ENCODE peak calls at places on chromosomes 11 and 22, in four cellular contexts. M is H1, Y is K562, A is HepG2. V is an unnamed sample.

GRCh38 chr11:123316003-123316402 is 114.1 kb upstream of the GRAMD1B start:
- DNase-seq in M (no peak), Y (no peak), A (no peak), V (no peak)

GRCh38 chr22:41301085-41302015 is at the start of gene ZC3H7B:
- DNase-seq in M (peak), Y (peak), A (peak), V (peak)

GRCh38 chr11:2582436-2582931 is 117.3 kb downstream of the KCNQ1OT1 start:
- DNase-seq in M (peak), Y (no peak), A (no peak), V (no peak)

GRCh38 chr11:131612576-131612975 is 242.2 kb downstream of the NTM start:
- DNase-seq in M (no peak), Y (no peak), A (no peak), V (no peak)

GRCh38 chr11:71246559-71246958 is 5.8 kb downstream of the SHANK2 start:
- DNase-seq in M (no peak), Y (no peak), A (no peak), V (no peak)

GRCh38 chr22:23591203-23591791 is 11.2 kb upstream of the IGLL1 start:
- DNase-seq in M (peak), Y (peak), A (peak), V (peak)

GRCh38 chr11:123364145-123364544 is 65.9 kb upstream of the GRAMD1B start:
- DNase-seq in M (no peak), Y (no peak), A (no peak), V (no peak)

GRCh38 chr22:37716708-37717107 is 19.9 kb downstream of the TRIOBP start:
- DNase-seq in M (no peak), Y (no peak), A (no peak), V (no peak)

GRCh38 chr22:38728899-38729796 is 23.4 kb downstream of the GTPBP1 start:
- DNase-seq in M (no peak), Y (no peak), A (peak), V (no peak)

GRCh38 chr11:50088231-50088630 is 55.6 kb downstream of the OR4C45 start:
- DNase-seq in M (no peak), Y (no peak), A (no peak), V (no peak)
- TF ChIP-seq EZH2 in M (no peak), Y (no peak), A (no peak), V (no peak)

GRCh38 chr11:87878373-87878779 is 296.9 kb downstream of the RAB38 start:
- DNase-seq in M (no peak), Y (peak), A (peak), V (peak)
- TF ChIP-seq JUN in M (no peak), Y (no peak), A (no peak), V (no peak)

GRCh38 chr11:43582024-43582836 is 98.3 kb upstream of the HSD17B12 start:
- DNase-seq in M (peak), Y (no peak), A (no peak), V (no peak)
- TF ChIP-seq EZH2 in M (peak), Y (no peak), A (no peak), V (peak)

GRCh38 chr11:99934008-99934407 is 753.1 kb upstream of the ARHGAP42 start:
- DNase-seq in M (no peak), Y (no peak), A (no peak), V (no peak)

GRCh38 chr11:99932684-99933083 is 754.4 kb upstream of the ARHGAP42 start:
- DNase-seq in M (no peak), Y (no peak), A (no peak), V (no peak)

DNA sequence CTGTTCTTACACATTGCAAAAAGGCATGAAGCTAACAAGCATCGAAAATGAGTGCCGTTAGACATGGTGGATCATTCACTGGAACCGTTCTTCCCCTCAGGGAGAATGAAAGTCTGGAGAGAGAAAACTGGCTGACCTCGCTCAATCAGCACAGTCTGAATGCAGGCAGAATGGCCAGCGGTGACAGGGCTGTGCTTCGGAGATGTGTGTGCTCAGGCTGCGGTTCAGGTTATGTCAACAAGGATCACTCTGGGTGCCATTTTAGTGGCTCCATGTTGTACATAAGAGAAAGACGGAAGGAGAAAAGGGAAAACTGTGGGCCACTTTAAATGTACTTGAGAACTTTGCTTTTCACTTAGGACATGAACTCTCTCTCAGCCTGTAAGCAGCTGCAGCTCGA is 749.8 kb upstream of the ARHGAP42 start:
- DNase-seq in M (no peak), Y (no peak), A (no peak), V (no peak)
- TF ChIP-seq JUN in M (no peak), Y (no peak), A (no peak), V (no peak)

GRCh38 chr11:116861539-116861938 is 24.1 kb upstream of the APOA1 start:
- DNase-seq in M (no peak), Y (peak), A (no peak), V (peak)

GRCh38 chr11:116864531-116864930 is 27.1 kb upstream of the APOA1 start:
- DNase-seq in M (no peak), Y (no peak), A (no peak), V (no peak)

GRCh38 chr11:116862951-116863350 is 25.5 kb upstream of the APOA1 start:
- DNase-seq in M (no peak), Y (no peak), A (no peak), V (no peak)

GRCh38 chr11:116860303-116860702 is 22.9 kb upstream of the APOA1 start:
- DNase-seq in M (no peak), Y (peak), A (no peak), V (no peak)

DNA sequence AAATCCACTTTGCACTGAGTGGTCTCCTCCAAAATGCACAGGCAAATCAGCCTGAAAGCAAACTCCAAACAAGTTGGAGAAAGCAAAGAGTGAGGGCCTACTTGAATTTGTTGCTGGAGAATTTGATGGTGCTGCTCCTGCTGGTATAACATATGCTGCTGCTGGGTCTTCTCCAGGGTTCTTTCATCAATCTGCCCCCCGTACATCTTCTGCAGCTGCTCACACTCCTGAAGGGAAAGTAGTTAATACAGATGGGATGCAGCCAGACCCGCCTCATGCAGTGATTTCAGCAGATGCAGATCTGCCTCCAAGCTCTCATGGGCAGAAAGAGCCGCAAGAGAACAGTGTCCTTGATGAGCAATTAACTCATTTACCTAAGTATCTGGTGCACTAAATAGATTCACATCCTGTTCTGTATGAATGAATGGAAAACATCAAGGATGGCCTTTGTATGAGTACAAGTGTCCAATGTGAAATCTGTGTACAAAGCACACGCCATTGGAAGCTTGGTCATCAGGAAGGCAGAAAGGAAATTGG is 24.7 kb upstream of the APOA1 start:
- DNase-seq in M (no peak), Y (no peak), A (no peak), V (no peak)
- TF ChIP-seq EZH2 in M (no peak), Y (no peak), A (no peak), V (no peak)

GRCh38 chr11:11296434-11296833 is 56.6 kb downstream of the CSNK2A3 start:
- DNase-seq in M (no peak), Y (no peak), A (no peak), V (no peak)

GRCh38 chr11:11290354-11290753 is 62.7 kb downstream of the CSNK2A3 start:
- DNase-seq in M (no peak), Y (no peak), A (no peak), V (no peak)

GRCh38 chr11:11291432-11292015 is 61.5 kb downstream of the CSNK2A3 start:
- DNase-seq in M (no peak), Y (no peak), A (peak), V (no peak)

GRCh38 chr11:11293798-11294611 is 59.0 kb downstream of the CSNK2A3 start:
- DNase-seq in M (no peak), Y (no peak), A (no peak), V (no peak)

GRCh38 chr11:11292839-11293238 is 60.2 kb downstream of the CSNK2A3 start:
- DNase-seq in M (no peak), Y (no peak), A (no peak), V (no peak)
- TF ChIP-seq JUN in M (no peak), Y (no peak), A (no peak), V (no peak)

GRCh38 chr11:17720796-17721171 is 1.4 kb downstream of the MYOD1 start:
- DNase-seq in M (peak), Y (no peak), A (no peak), V (no peak)
- TF ChIP-seq EZH2 in M (no peak), Y (no peak), A (no peak), V (peak)

GRCh38 chr22:44026630-44027511 is 2.8 kb downstream of the PARVB start:
- DNase-seq in M (no peak), Y (peak), A (no peak), V (peak)
- TF ChIP-seq JUN in M (no peak), Y (no peak), A (no peak), V (peak)